ENCODE peak calls at places on chromosome 15, in six cellular contexts. One of them, this sample, is unnamed.

GRCh38 chr15:57994468-57995154 is 70.9 kb downstream of the ALDH1A2 start:
- DNase-seq in CD4-positive, alpha-beta memory T cell: no peak
- DNase-seq in T-cell: no peak
- DNase-seq in transverse colon: no peak
- DNase-seq in NCI-H2171: no peak
- DNase-seq in A549: no peak
- DNase-seq in this sample: no peak

GRCh38 chr15:74962671-74963070 is 6.1 kb upstream of the RPP25 start:
- DNase-seq in NCI-H2171: no peak
- DNase-seq in A549: no peak
- DNase-seq in CD4-positive, alpha-beta memory T cell: no peak
- DNase-seq in transverse colon: no peak
- DNase-seq in T-cell: no peak
- DNase-seq in this sample: no peak

GRCh38 chr15:99163271-99164062 is 58.6 kb downstream of the SYNM start:
- DNase-seq in transverse colon: no peak
- DNase-seq in A549: no peak
- DNase-seq in CD4-positive, alpha-beta memory T cell: no peak
- DNase-seq in NCI-H2171: no peak
- DNase-seq in T-cell: no peak
- DNase-seq in this sample: no peak

GRCh38 chr15:100043069-100043641 is 298.6 kb downstream of the ADAMTS17 start:
- DNase-seq in CD4-positive, alpha-beta memory T cell: no peak
- DNase-seq in NCI-H2171: no peak
- DNase-seq in transverse colon: no peak
- DNase-seq in T-cell: no peak
- DNase-seq in A549: peak
- DNase-seq in this sample: no peak

GRCh38 chr15:89383635-89384604 is 49.3 kb upstream of the POLG start:
- DNase-seq in transverse colon: peak
- DNase-seq in T-cell: no peak
- DNase-seq in NCI-H2171: peak
- DNase-seq in A549: peak
- DNase-seq in CD4-positive, alpha-beta memory T cell: no peak
- DNase-seq in this sample: no peak

GRCh38 chr15:35986072-35986666 is 440.2 kb upstream of the DPH6 start:
- DNase-seq in A549: no peak
- DNase-seq in CD4-positive, alpha-beta memory T cell: no peak
- DNase-seq in transverse colon: no peak
- DNase-seq in NCI-H2171: no peak
- DNase-seq in T-cell: no peak
- DNase-seq in this sample: no peak

GRCh38 chr15:69755571-69756310 is 303.1 kb downstream of the RPLP1 start:
- DNase-seq in T-cell: peak
- DNase-seq in CD4-positive, alpha-beta memory T cell: peak
- DNase-seq in transverse colon: peak
- DNase-seq in A549: no peak
- DNase-seq in NCI-H2171: peak
- DNase-seq in this sample: no peak

GRCh38 chr15:22961661-22962221 is 18.4 kb downstream of the CYFIP1 start:
- DNase-seq in CD4-positive, alpha-beta memory T cell: no peak
- DNase-seq in transverse colon: no peak
- DNase-seq in NCI-H2171: no peak
- DNase-seq in A549: no peak
- DNase-seq in T-cell: no peak
- DNase-seq in this sample: no peak

GRCh38 chr15:58923696-58924300 is 9.7 kb downstream of the SLTM start:
- DNase-seq in T-cell: no peak
- DNase-seq in NCI-H2171: no peak
- DNase-seq in CD4-positive, alpha-beta memory T cell: no peak
- DNase-seq in transverse colon: no peak
- DNase-seq in A549: no peak
- DNase-seq in this sample: no peak

GRCh38 chr15:96428742-96429141 is 98.2 kb downstream of the NR2F2 start:
- DNase-seq in CD4-positive, alpha-beta memory T cell: no peak
- DNase-seq in transverse colon: no peak
- DNase-seq in NCI-H2171: no peak
- DNase-seq in A549: peak
- DNase-seq in T-cell: no peak
- DNase-seq in this sample: no peak

GRCh38 chr15:32674681-32675080 is 33.2 kb downstream of the SCG5 start:
- DNase-seq in NCI-H2171: no peak
- DNase-seq in A549: no peak
- DNase-seq in T-cell: no peak
- DNase-seq in transverse colon: no peak
- DNase-seq in CD4-positive, alpha-beta memory T cell: no peak
- DNase-seq in this sample: no peak

GRCh38 chr15:67138946-67139855 is 73.8 kb downstream of the SMAD3 start:
- DNase-seq in A549: no peak
- DNase-seq in NCI-H2171: peak
- DNase-seq in transverse colon: no peak
- DNase-seq in T-cell: no peak
- DNase-seq in CD4-positive, alpha-beta memory T cell: no peak
- DNase-seq in this sample: no peak